ENCODE peak calls at places on chromosome 17, in four cellular contexts. A is WTC11, M is K562, Z is HepG2. V is an unnamed sample.

GRCh38 chr17:58338454-58338841 is 9.9 kb upstream of the TSPOAP1 start:
- DNase-seq in A (no peak), M (no peak), Z (no peak), V (no peak)

GRCh38 chr17:62824290-62825135 is 16.4 kb upstream of the MARCHF10 start:
- DNase-seq in A (no peak), M (no peak), Z (peak; percentile 49), V (no peak)

GRCh38 chr17:33520404-33521032 is 227.4 kb upstream of the ASIC2 start:
- DNase-seq in A (peak; percentile 85), M (peak; percentile 71), Z (peak; percentile 23), V (peak; percentile 55)

GRCh38 chr17:16286009-16286946 is 67.0 kb downstream of the CENPV start:
- DNase-seq in A (no peak), M (peak; percentile 95), Z (peak; percentile 99), V (peak; percentile 53)

GRCh38 chr17:75695141-75695829 is 26.0 kb upstream of the ITGB4 start:
- DNase-seq in A (no peak), M (no peak), Z (no peak), V (no peak)

GRCh38 chr17:68909066-68909465 is 46.1 kb downstream of the ABCA8 start:
- DNase-seq in A (no peak), M (peak; percentile 51), Z (peak; percentile 16), V (no peak)

GRCh38 chr17:17205368-17206148 is 575 bp downstream of the PLD6 start:
- DNase-seq in A (peak; percentile 69), M (peak; percentile 65), Z (peak; percentile 42), V (peak; percentile 70)

GRCh38 chr17:12900474-12900873 is 111.2 kb downstream of the ARHGAP44 start:
- DNase-seq in A (no peak), M (no peak), Z (no peak), V (no peak)

GRCh38 chr17:42076797-42077559 is 21.3 kb downstream of the ZNF385C start:
- DNase-seq in A (no peak), M (no peak), Z (no peak), V (no peak)

GRCh38 chr17:63703556-63704258 is 3.8 kb upstream of the LIMD2 start:
- DNase-seq in A (no peak), M (no peak), Z (no peak), V (no peak)

GRCh38 chr17:80146121-80147034 is 550 bp downstream of the EIF4A3 start:
- DNase-seq in A (no peak), M (peak; percentile 22), Z (no peak), V (no peak)

GRCh38 chr17:67119102-67119501 is 74.7 kb downstream of the CACNG1 start:
- DNase-seq in A (no peak), M (no peak), Z (no peak), V (no peak)

GRCh38 chr17:13346592-13346991 is 255.1 kb downstream of the HS3ST3A1 start:
- DNase-seq in A (no peak), M (no peak), Z (no peak), V (no peak)

GRCh38 chr17:20010099-20010863 is 1.1 kb downstream of the SPECC1 start:
- DNase-seq in A (peak; percentile 28), M (peak; percentile 87), Z (peak; percentile 33), V (peak; percentile 53)

GRCh38 chr17:77308768-77309726 is 168.3 kb downstream of the SEC14L1 start:
- DNase-seq in A (no peak), M (peak; percentile 22), Z (no peak), V (no peak)

GRCh38 chr17:17798010-17798556 is 38.7 kb downstream of the SREBF1 start:
- DNase-seq in A (no peak), M (no peak), Z (no peak), V (no peak)

GRCh38 chr17:63649813-63650212 is 27.6 kb downstream of the MAP3K3 start:
- DNase-seq in A (no peak), M (no peak), Z (no peak), V (no peak)

GRCh38 chr17:17109896-17110295 is 67.6 kb downstream of the MPRIP start:
- DNase-seq in A (no peak), M (no peak), Z (no peak), V (no peak)

GRCh38 chr17:53032861-53033271 is 789.9 kb upstream of the KIF2B start:
- DNase-seq in A (peak; percentile 50), M (peak; percentile 9), Z (peak; percentile 71), V (peak; percentile 6)

GRCh38 chr17:80619535-80620235 is 75.0 kb downstream of the RPTOR start:
- DNase-seq in A (no peak), M (no peak), Z (no peak), V (no peak)

GRCh38 chr17:77892469-77893143 is 65.9 kb upstream of the TNRC6C start:
- DNase-seq in A (peak; percentile 84), M (peak; percentile 79), Z (peak; percentile 36), V (peak; percentile 69)

GRCh38 chr17:39239640-39240314 is 14.0 kb upstream of the STAC2 start:
- DNase-seq in A (peak; percentile 91), M (peak; percentile 76), Z (peak; percentile 55), V (peak; percentile 61)

GRCh38 chr17:39236383-39236927 is 10.7 kb upstream of the STAC2 start:
- DNase-seq in A (no peak), M (no peak), Z (no peak), V (no peak)

GRCh38 chr17:50689956-50690886 is 17.5 kb downstream of the ANKRD40 start:
- DNase-seq in A (no peak), M (no peak), Z (no peak), V (no peak)

GRCh38 chr17:41446806-41447205 is 6.0 kb upstream of the KRT38 start:
- DNase-seq in A (no peak), M (no peak), Z (no peak), V (no peak)

GRCh38 chr17:8935194-8935593 is 30.3 kb downstream of the PIK3R5 start:
- DNase-seq in A (no peak), M (no peak), Z (no peak), V (no peak)

GRCh38 chr17:64326420-64327054 is 63.5 kb upstream of the TEX2 start:
- DNase-seq in A (no peak), M (no peak), Z (peak; percentile 63), V (no peak)

GRCh38 chr17:7716299-7716886 is 1.2 kb upstream of the DNAH2 start:
- DNase-seq in A (no peak), M (no peak), Z (no peak), V (no peak)

GRCh38 chr17:79164408-79164807 is 89.8 kb downstream of the ENGASE start:
- DNase-seq in A (no peak), M (no peak), Z (no peak), V (no peak)

GRCh38 chr17:78014651-78015050 is 56.1 kb downstream of the TNRC6C start:
- DNase-seq in A (no peak), M (no peak), Z (no peak), V (no peak)

GRCh38 chr17:81306491-81306890 is 11.4 kb upstream of the SLC38A10 start:
- DNase-seq in A (no peak), M (no peak), Z (no peak), V (no peak)

GRCh38 chr17:57478433-57478832 is 222.1 kb downstream of the MSI2 start:
- DNase-seq in A (no peak), M (peak; percentile 62), Z (no peak), V (no peak)

GRCh38 chr17:77843878-77844260 is 114.6 kb upstream of the TNRC6C start:
- DNase-seq in A (no peak), M (no peak), Z (no peak), V (no peak)

GRCh38 chr17:83189673-83190385 is 110.4 kb downstream of the METRNL start:
- DNase-seq in A (no peak), M (no peak), Z (peak; percentile 60), V (no peak)
- TF ChIP-seq ELF4 in A (no peak), M (no peak), Z (no peak), V (no peak)

DNA sequence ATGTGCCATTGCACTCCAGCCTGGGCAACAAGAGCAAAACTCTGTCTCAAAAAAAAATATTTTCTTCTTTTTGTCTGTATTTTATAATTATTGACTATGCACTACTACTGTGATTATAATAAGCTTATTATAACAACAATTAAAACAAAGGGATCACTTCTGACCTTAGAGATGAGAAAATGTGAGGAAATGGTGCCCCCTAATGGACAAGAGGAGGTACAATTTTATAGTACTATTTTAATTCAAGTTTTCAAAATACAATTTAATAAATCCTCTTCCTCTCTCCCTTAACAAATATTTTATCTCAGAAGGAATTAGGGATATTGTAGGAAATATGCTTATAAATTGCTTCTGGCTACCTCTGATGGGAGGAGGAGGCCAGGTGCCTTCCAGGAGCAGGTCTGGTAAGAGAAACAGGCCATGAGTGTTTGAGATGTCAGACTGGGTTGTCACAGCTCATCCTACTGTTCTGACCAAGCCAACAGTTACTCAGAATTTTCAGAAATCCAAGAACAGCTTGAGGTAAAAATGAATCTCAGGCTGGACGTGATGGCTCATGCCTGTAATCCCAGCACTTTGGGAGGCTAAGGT is 14.0 kb downstream of the VPS53 start:
- DNase-seq in A (no peak), M (peak; percentile 30), Z (no peak), V (peak; percentile 43)
- TF ChIP-seq ELF4 in A (no peak), M (no peak), Z (no peak), V (no peak)

DNA sequence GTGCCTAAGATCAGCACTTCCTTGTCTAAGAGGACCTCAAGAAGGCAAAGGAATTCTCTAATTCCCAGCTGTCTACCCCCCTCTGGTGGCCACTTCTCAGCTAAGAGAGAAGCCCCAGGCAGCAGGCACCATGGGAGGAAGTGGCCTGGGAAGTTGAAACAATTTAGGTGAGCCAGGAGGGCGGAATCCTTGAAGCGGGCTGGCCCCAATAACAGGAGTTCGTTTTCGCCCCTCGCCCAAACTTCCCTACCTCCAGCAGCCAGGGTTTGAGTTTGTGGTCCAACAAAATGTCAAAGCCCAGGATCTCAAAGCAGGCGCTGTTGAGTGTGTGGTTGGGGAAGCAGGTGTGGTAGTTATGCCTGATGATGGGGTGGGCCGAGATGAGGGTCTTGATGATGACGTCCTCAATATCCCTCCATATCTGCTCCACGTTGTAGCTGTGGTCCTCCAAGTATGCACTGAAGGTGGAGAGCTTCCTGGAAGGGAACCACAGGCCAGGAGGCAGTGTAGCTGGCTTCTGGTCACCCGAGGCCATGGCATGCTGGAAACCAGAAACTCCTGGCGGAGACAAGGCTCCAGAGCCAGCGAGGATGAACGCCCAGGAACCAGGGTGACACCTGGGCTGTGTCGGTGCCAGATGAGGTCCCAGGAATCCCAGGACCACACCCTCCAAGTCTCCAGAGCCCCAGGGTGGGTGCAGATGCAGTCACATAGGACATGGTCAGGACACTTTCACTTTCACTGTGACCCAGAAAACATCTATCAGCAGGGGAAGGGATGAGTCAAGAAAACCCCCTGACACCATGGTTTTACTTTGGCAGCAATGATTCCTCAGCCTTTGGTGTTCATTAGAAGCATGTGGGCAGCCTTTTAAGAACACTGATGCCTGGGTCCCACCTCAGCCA is 25.6 kb downstream of the TTLL6 start:
- DNase-seq in A (peak; percentile 85), M (peak; percentile 79), Z (peak; percentile 80), V (peak; percentile 81)
- TF ChIP-seq ELF4 in A (no peak), M (no peak), Z (no peak), V (no peak)

GRCh38 chr17:61469474-61469873 is 17.3 kb downstream of the TBX4 start:
- DNase-seq in A (no peak), M (no peak), Z (no peak), V (no peak)

GRCh38 chr17:61468263-61468907 is 16.2 kb downstream of the TBX4 start:
- DNase-seq in A (peak; percentile 10), M (no peak), Z (no peak), V (no peak)

GRCh38 chr17:61467416-61468262 is 15.4 kb downstream of the TBX4 start:
- DNase-seq in A (peak; percentile 79), M (peak; percentile 39), Z (no peak), V (peak; percentile 59)

GRCh38 chr17:61470530-61471136 is 18.4 kb downstream of the TBX4 start:
- DNase-seq in A (no peak), M (no peak), Z (no peak), V (no peak)

DNA sequence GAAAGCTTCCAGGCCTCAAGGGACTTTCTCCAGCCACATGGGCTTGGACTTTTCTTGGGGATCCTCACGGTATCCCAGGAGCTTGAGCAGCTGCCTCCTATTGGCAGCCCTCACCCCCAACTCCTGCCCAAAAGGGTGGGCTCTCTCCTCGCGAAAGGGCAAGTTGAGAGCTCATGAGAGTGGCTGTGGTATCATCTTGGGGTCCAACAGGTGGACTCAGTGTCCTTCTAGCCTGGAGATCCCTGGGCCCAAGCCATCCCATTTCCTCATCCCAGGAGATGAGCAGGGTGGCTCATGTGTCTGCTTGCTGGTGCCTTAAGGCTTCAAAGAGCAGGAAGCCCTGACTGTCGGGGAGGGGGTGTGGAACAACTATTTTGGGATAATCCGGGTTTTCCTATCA is 17.7 kb downstream of the TBX4 start:
- DNase-seq in A (no peak), M (no peak), Z (no peak), V (no peak)
- TF ChIP-seq ELF4 in A (no peak), M (no peak), Z (no peak), V (no peak)